ENCODE peak calls at places on chromosomes 7 and 10, in nine cellular contexts. R, T, X, E, S, O, C, V and K are unnamed samples.

GRCh38 chr7:155762639-155763038 is 49.6 kb downstream of the SHH start:
- DNase-seq in R (no peak), T (no peak), X (no peak), E (no peak), S (no peak), O (no peak), C (no peak), V (no peak), K (no peak)

GRCh38 chr7:91201731-91202130 is 62.5 kb upstream of the FZD1 start:
- DNase-seq in R (no peak), T (no peak), X (no peak), E (no peak), S (no peak), O (no peak), C (no peak), V (no peak), K (no peak)

GRCh38 chr7:92056276-92056675 is 78.0 kb downstream of the CYP51A1 start:
- DNase-seq in R (no peak), T (no peak), X (no peak), E (no peak), S (no peak), O (no peak), C (no peak), V (no peak), K (no peak)

GRCh38 chr7:8217200-8218068 is 44.5 kb downstream of the ICA1 start:
- DNase-seq in R (peak; percentile 12), T (peak; percentile 60), X (no peak), E (peak; percentile 42), S (peak; percentile 14), O (no peak), C (peak; percentile 59), V (no peak), K (peak; percentile 26)

GRCh38 chr10:50618624-50619023 is 5.1 kb downstream of the SGMS1 start:
- DNase-seq in R (no peak), T (no peak), X (no peak), E (no peak), S (no peak), O (no peak), C (no peak), V (no peak), K (no peak)

GRCh38 chr10:129393812-129394211 is 73.2 kb upstream of the MGMT start:
- DNase-seq in R (no peak), T (no peak), X (no peak), E (no peak), S (no peak), O (no peak), C (no peak), V (no peak), K (no peak)

GRCh38 chr7:151107882-151108281 is 21.6 kb downstream of the AGAP3 start:
- DNase-seq in R (no peak), T (no peak), X (no peak), E (no peak), S (no peak), O (peak; percentile 12), C (no peak), V (no peak), K (no peak)

GRCh38 chr10:12431453-12432101 is 82.2 kb downstream of the CAMK1D start:
- DNase-seq in R (no peak), T (no peak), X (no peak), E (no peak), S (no peak), O (no peak), C (no peak), V (no peak), K (no peak)

GRCh38 chr10:451021-451471 is 238.4 kb downstream of the DIP2C start:
- DNase-seq in R (peak; percentile 75), T (no peak), X (peak; percentile 47), E (no peak), S (peak; percentile 46), O (no peak), C (peak; percentile 68), V (no peak), K (peak; percentile 60)

GRCh38 chr7:82122290-82122689 is 321.3 kb downstream of the CACNA2D1 start:
- DNase-seq in R (no peak), T (no peak), X (no peak), E (no peak), S (no peak), O (no peak), C (no peak), V (no peak), K (no peak)

GRCh38 chr10:17523246-17523753 is 68.9 kb upstream of the ST8SIA6 start:
- DNase-seq in R (no peak), T (no peak), X (no peak), E (no peak), S (no peak), O (no peak), C (no peak), V (no peak), K (no peak)

GRCh38 chr10:128540806-128541739 is 414.9 kb upstream of the MKI67 start:
- DNase-seq in R (no peak), T (no peak), X (no peak), E (peak; percentile 36), S (no peak), O (no peak), C (no peak), V (peak; percentile 72), K (no peak)

GRCh38 chr7:122515404-122515803 is 183.5 kb downstream of the RNF133 start:
- DNase-seq in R (no peak), T (no peak), X (no peak), E (no peak), S (no peak), O (no peak), C (no peak), V (no peak), K (no peak)